ENCODE peak calls at places on chromosomes 6 and 20, in ten cellular contexts. S is dorsolateral prefrontal cortex; L is cardiac fibroblast; W is HTR-8/SVneo; G is type B pancreatic cell; P is fibroblast of lung; Q is NCI-H1417; H is head of caudate nucleus; T is stimulated activated CD4-positive, alpha-beta T cell treated with anti-CD3 and anti-CD28 coated beads, Interleukin-1b, Interleukin-23, amount 100 ng/mL, for 1 hour; U is astrocyte of the spinal cord. X is an unnamed sample.

GRCh38 chr20:32509639-32510066 is 75.5 kb downstream of the NOL4L start:
- DNase-seq in S (no peak), L (no peak), W (peak), G (no peak), P (peak), Q (peak), H (no peak), T (peak), U (no peak), X (no peak)

GRCh38 chr20:5668529-5668868 is 81.7 kb upstream of the SHLD1 start:
- DNase-seq in S (no peak), L (no peak), W (no peak), G (no peak), P (no peak), Q (no peak), H (no peak), T (no peak), U (no peak), X (no peak)

GRCh38 chr20:16455296-16455695 is 118.0 kb downstream of the KIF16B start:
- DNase-seq in S (no peak), L (no peak), W (no peak), G (no peak), P (no peak), Q (no peak), H (no peak), T (no peak), U (no peak), X (no peak)

GRCh38 chr6:36033935-36034334 is 6.3 kb downstream of the MAPK14 start:
- DNase-seq in S (no peak), L (peak), W (no peak), G (no peak), P (peak), Q (no peak), H (peak), T (no peak), U (peak), X (no peak)

GRCh38 chr20:13813910-13814309 is 29.1 kb downstream of the NDUFAF5 start:
- DNase-seq in S (no peak), L (no peak), W (no peak), G (no peak), P (no peak), Q (no peak), H (no peak), T (no peak), U (no peak), X (peak)

GRCh38 chr6:113120577-113121285 is 736.4 kb upstream of the MARCKS start:
- DNase-seq in S (no peak), L (peak), W (peak), G (no peak), P (peak), Q (no peak), H (no peak), T (no peak), U (peak), X (peak)

GRCh38 chr6:1757133-1757532 is 147.4 kb downstream of the FOXC1 start:
- DNase-seq in S (no peak), L (no peak), W (no peak), G (no peak), P (no peak), Q (peak), H (no peak), T (no peak), U (no peak), X (no peak)

GRCh38 chr20:22093122-22093521 is 387.7 kb downstream of the PAX1 start:
- DNase-seq in S (no peak), L (no peak), W (no peak), G (no peak), P (no peak), Q (no peak), H (no peak), T (no peak), U (no peak), X (no peak)

GRCh38 chr6:125789576-125790402 is 971 bp upstream of the NCOA7 start:
- DNase-seq in S (peak), L (peak), W (no peak), G (no peak), P (peak), Q (peak), H (peak), T (no peak), U (peak), X (peak)

GRCh38 chr6:113094781-113095180 is 747.7 kb downstream of the RFPL4B start:
- DNase-seq in S (no peak), L (peak), W (no peak), G (no peak), P (peak), Q (no peak), H (no peak), T (no peak), U (peak), X (no peak)

GRCh38 chr20:44851545-44851944 is 34.0 kb upstream of the YWHAB start:
- DNase-seq in S (no peak), L (no peak), W (no peak), G (no peak), P (no peak), Q (no peak), H (no peak), T (no peak), U (no peak), X (no peak)

GRCh38 chr6:83354747-83355146 is 76.1 kb downstream of the ME1 start:
- DNase-seq in S (no peak), L (peak), W (no peak), G (no peak), P (peak), Q (no peak), H (no peak), T (no peak), U (no peak), X (no peak)

GRCh38 chr20:828987-829386 is 4.5 kb upstream of the FAM110A start:
- DNase-seq in S (no peak), L (no peak), W (no peak), G (peak), P (no peak), Q (no peak), H (no peak), T (no peak), U (no peak), X (peak)

GRCh38 chr6:97294451-97294850 is 11.4 kb upstream of the MMS22L start:
- DNase-seq in S (no peak), L (peak), W (no peak), G (no peak), P (peak), Q (no peak), H (no peak), T (no peak), U (peak), X (peak)

GRCh38 chr6:134034951-134035822 is 17.2 kb downstream of the SLC2A12 start:
- DNase-seq in S (no peak), L (no peak), W (no peak), G (no peak), P (peak), Q (no peak), H (no peak), T (no peak), U (peak), X (no peak)

X was measured in AG10803.